ENCODE peak calls at places on chromosomes 11 and 22, in six cellular contexts. I, V, U, L, X and H are unnamed samples.

GRCh38 chr11:23974046-23974445 is 522.8 kb upstream of the LUZP2 start:
- DNase-seq in V (no peak), I (no peak), L (no peak), X (no peak), U (no peak), H (no peak)

GRCh38 chr22:43001271-43002197 is 13.4 kb downstream of the PACSIN2 start:
- DNase-seq in V (peak), I (no peak), U (no peak), L (no peak), X (no peak), H (peak)

GRCh38 chr11:114063149-114063828 is 3.8 kb downstream of the ZBTB16 start:
- DNase-seq in L (no peak), U (no peak), X (no peak), V (peak), I (no peak), H (no peak)

GRCh38 chr22:48464246-48464645 is 1363.4 kb downstream of the BRD1 start:
- DNase-seq in I (no peak), U (no peak), L (no peak), X (no peak), V (no peak), H (no peak)

GRCh38 chr11:43316451-43316850 is 4.7 kb downstream of the API5 start:
- DNase-seq in I (no peak), U (no peak), L (no peak), V (no peak), X (no peak), H (peak)

GRCh38 chr11:134676516-134677287 is 264.7 kb upstream of the B3GAT1 start:
- DNase-seq in I (no peak), L (no peak), U (no peak), X (peak), V (peak), H (no peak)

GRCh38 chr11:120326228-120326627 is 1.1 kb downstream of the TLCD5 start:
- DNase-seq in X (no peak), V (no peak), L (no peak), I (no peak), U (no peak), H (peak)

GRCh38 chr11:34263462-34264186 is 94.2 kb downstream of the ABTB2 start:
- DNase-seq in V (peak), I (no peak), X (no peak), L (peak), U (peak), H (peak)